ENCODE peak calls at places on chromosomes 4 and X, in seven cellular contexts. One of them, this sample, is unnamed.

GRCh38 chr4:107913283-107913899 is 18.0 kb upstream of the CYP2U1 start:
- DNase-seq in colonic mucosa: peak; percentile 58
- DNase-seq in mammary epithelial cell: peak; percentile 62
- DNase-seq in A673: peak; percentile 74
- DNase-seq in DND-41: peak; percentile 42
- DNase-seq in vagina: no peak
- DNase-seq in adipocyte: peak; percentile 92
- DNase-seq in this sample: peak; percentile 60

GRCh38 chrX:41381685-41382084 is 47.7 kb downstream of the DDX3X start:
- DNase-seq in colonic mucosa: peak; percentile 62
- DNase-seq in mammary epithelial cell: peak; percentile 83
- DNase-seq in A673: no peak
- DNase-seq in DND-41: no peak
- DNase-seq in vagina: no peak
- DNase-seq in adipocyte: peak; percentile 60
- DNase-seq in this sample: no peak

GRCh38 chr4:167111622-167112021 is 122.7 kb downstream of the SPOCK3 start:
- DNase-seq in colonic mucosa: no peak
- DNase-seq in mammary epithelial cell: peak; percentile 76
- DNase-seq in A673: no peak
- DNase-seq in DND-41: no peak
- DNase-seq in vagina: no peak
- DNase-seq in adipocyte: no peak
- DNase-seq in this sample: no peak

GRCh38 chr4:158670975-158671664 is 567 bp downstream of the C4orf46 start:
- DNase-seq in colonic mucosa: peak; percentile 78
- DNase-seq in mammary epithelial cell: peak; percentile 74
- DNase-seq in A673: peak; percentile 89
- DNase-seq in DND-41: peak; percentile 62
- DNase-seq in vagina: no peak
- DNase-seq in adipocyte: peak; percentile 92
- DNase-seq in this sample: peak; percentile 77

GRCh38 chrX:87873988-87874500 is 356.4 kb downstream of the KLHL4 start:
- DNase-seq in colonic mucosa: no peak
- DNase-seq in mammary epithelial cell: no peak
- DNase-seq in A673: no peak
- DNase-seq in DND-41: no peak
- DNase-seq in vagina: no peak
- DNase-seq in adipocyte: no peak
- DNase-seq in this sample: no peak

GRCh38 chr4:139465922-139466321 is 12.0 kb downstream of the RAB33B start:
- DNase-seq in colonic mucosa: no peak
- DNase-seq in mammary epithelial cell: no peak
- DNase-seq in A673: no peak
- DNase-seq in DND-41: no peak
- DNase-seq in vagina: no peak
- DNase-seq in adipocyte: no peak
- DNase-seq in this sample: no peak

GRCh38 chr4:20520901-20521300 is 179.4 kb upstream of the PACRGL start:
- DNase-seq in colonic mucosa: no peak
- DNase-seq in mammary epithelial cell: peak; percentile 51
- DNase-seq in A673: no peak
- DNase-seq in DND-41: no peak
- DNase-seq in vagina: no peak
- DNase-seq in adipocyte: peak; percentile 74
- DNase-seq in this sample: no peak

GRCh38 chr4:74531952-74532794 is 87.2 kb downstream of the AREG start:
- DNase-seq in colonic mucosa: peak; percentile 31
- DNase-seq in mammary epithelial cell: peak; percentile 78
- DNase-seq in A673: peak; percentile 64
- DNase-seq in DND-41: no peak
- DNase-seq in vagina: no peak
- DNase-seq in adipocyte: peak; percentile 91
- DNase-seq in this sample: peak; percentile 19

GRCh38 chrX:151031365-151031975 is 48.3 kb downstream of the HMGB3 start:
- DNase-seq in colonic mucosa: no peak
- DNase-seq in mammary epithelial cell: no peak
- DNase-seq in A673: no peak
- DNase-seq in DND-41: no peak
- DNase-seq in vagina: no peak
- DNase-seq in adipocyte: no peak
- DNase-seq in this sample: no peak

GRCh38 chrX:119728487-119728886 is 29.9 kb upstream of the SOWAHD start:
- DNase-seq in colonic mucosa: no peak
- DNase-seq in mammary epithelial cell: no peak
- DNase-seq in A673: no peak
- DNase-seq in DND-41: no peak
- DNase-seq in vagina: no peak
- DNase-seq in adipocyte: no peak
- DNase-seq in this sample: no peak

GRCh38 chrX:136202889-136203288 is 48.3 kb downstream of the MAP7D3 start:
- DNase-seq in colonic mucosa: no peak
- DNase-seq in mammary epithelial cell: no peak
- DNase-seq in A673: no peak
- DNase-seq in DND-41: no peak
- DNase-seq in vagina: no peak
- DNase-seq in adipocyte: peak; percentile 71
- DNase-seq in this sample: no peak

GRCh38 chr4:101696276-101697010 is 94.1 kb upstream of the BANK1 start:
- DNase-seq in colonic mucosa: no peak
- DNase-seq in mammary epithelial cell: no peak
- DNase-seq in A673: no peak
- DNase-seq in DND-41: no peak
- DNase-seq in vagina: no peak
- DNase-seq in adipocyte: peak; percentile 12
- DNase-seq in this sample: no peak

GRCh38 chrX:65093658-65094057 is 117.4 kb upstream of the ZC4H2 start:
- DNase-seq in colonic mucosa: peak; percentile 29
- DNase-seq in mammary epithelial cell: no peak
- DNase-seq in A673: no peak
- DNase-seq in DND-41: no peak
- DNase-seq in vagina: no peak
- DNase-seq in adipocyte: no peak
- DNase-seq in this sample: no peak

GRCh38 chrX:65098851-65099250 is 122.6 kb upstream of the ZC4H2 start:
- DNase-seq in colonic mucosa: no peak
- DNase-seq in mammary epithelial cell: no peak
- DNase-seq in A673: no peak
- DNase-seq in DND-41: no peak
- DNase-seq in vagina: no peak
- DNase-seq in adipocyte: no peak
- DNase-seq in this sample: no peak
- H3K9me3 ChIP-seq in colonic mucosa: no peaks in the 10 kb centered on the region
- H3K9me3 ChIP-seq in mammary epithelial cell: peaks cover 18% of the 10 kb centered on the region
- H3K9me3 ChIP-seq in A673: peaks cover 7% of the 10 kb centered on the region
- H3K9me3 ChIP-seq in DND-41: no peaks in the 10 kb centered on the region
- H3K9me3 ChIP-seq in vagina: peaks cover 3% of the 10 kb centered on the region
- H3K9me3 ChIP-seq in adipocyte: peaks cover 25% of the 10 kb centered on the region
- H3K9me3 ChIP-seq in this sample: peaks cover 8% of the 10 kb centered on the region

GRCh38 chr4:77758804-77759203 is 60.4 kb downstream of the CNOT6L start:
- DNase-seq in colonic mucosa: no peak
- DNase-seq in mammary epithelial cell: no peak
- DNase-seq in A673: no peak
- DNase-seq in DND-41: no peak
- DNase-seq in vagina: no peak
- DNase-seq in adipocyte: no peak
- DNase-seq in this sample: no peak

GRCh38 chr4:77765720-77766119 is 53.4 kb downstream of the CNOT6L start:
- DNase-seq in colonic mucosa: no peak
- DNase-seq in mammary epithelial cell: no peak
- DNase-seq in A673: no peak
- DNase-seq in DND-41: no peak
- DNase-seq in vagina: no peak
- DNase-seq in adipocyte: no peak
- DNase-seq in this sample: no peak

GRCh38 chr4:77762531-77762930 is 56.6 kb downstream of the CNOT6L start:
- DNase-seq in colonic mucosa: no peak
- DNase-seq in mammary epithelial cell: no peak
- DNase-seq in A673: no peak
- DNase-seq in DND-41: no peak
- DNase-seq in vagina: no peak
- DNase-seq in adipocyte: no peak
- DNase-seq in this sample: no peak

GRCh38 chr4:77761595-77761994 is 57.6 kb downstream of the CNOT6L start:
- DNase-seq in colonic mucosa: no peak
- DNase-seq in mammary epithelial cell: no peak
- DNase-seq in A673: no peak
- DNase-seq in DND-41: no peak
- DNase-seq in vagina: no peak
- DNase-seq in adipocyte: no peak
- DNase-seq in this sample: no peak
- H3K4me3 ChIP-seq in colonic mucosa: no peak overlapping the region
- H3K4me3 ChIP-seq in mammary epithelial cell: no peak overlapping the region
- H3K4me3 ChIP-seq in A673: no peak overlapping the region
- H3K4me3 ChIP-seq in DND-41: no peak overlapping the region
- H3K4me3 ChIP-seq in vagina: no peak overlapping the region
- H3K4me3 ChIP-seq in adipocyte: no peak overlapping the region
- H3K4me3 ChIP-seq in this sample: no peak overlapping the region

GRCh38 chr4:29553842-29554241 is 1166.3 kb upstream of the PCDH7 start:
- DNase-seq in colonic mucosa: no peak
- DNase-seq in mammary epithelial cell: peak; percentile 23
- DNase-seq in A673: peak; percentile 33
- DNase-seq in DND-41: no peak
- DNase-seq in vagina: no peak
- DNase-seq in adipocyte: peak; percentile 5
- DNase-seq in this sample: no peak
- H3K9me3 ChIP-seq in colonic mucosa: no peaks in the 10 kb centered on the region
- H3K9me3 ChIP-seq in mammary epithelial cell: no peaks in the 10 kb centered on the region
- H3K9me3 ChIP-seq in A673: no peaks in the 10 kb centered on the region
- H3K9me3 ChIP-seq in DND-41: no peaks in the 10 kb centered on the region
- H3K9me3 ChIP-seq in vagina: no peaks in the 10 kb centered on the region
- H3K9me3 ChIP-seq in adipocyte: no peaks in the 10 kb centered on the region
- H3K9me3 ChIP-seq in this sample: no peaks in the 10 kb centered on the region

DNA sequence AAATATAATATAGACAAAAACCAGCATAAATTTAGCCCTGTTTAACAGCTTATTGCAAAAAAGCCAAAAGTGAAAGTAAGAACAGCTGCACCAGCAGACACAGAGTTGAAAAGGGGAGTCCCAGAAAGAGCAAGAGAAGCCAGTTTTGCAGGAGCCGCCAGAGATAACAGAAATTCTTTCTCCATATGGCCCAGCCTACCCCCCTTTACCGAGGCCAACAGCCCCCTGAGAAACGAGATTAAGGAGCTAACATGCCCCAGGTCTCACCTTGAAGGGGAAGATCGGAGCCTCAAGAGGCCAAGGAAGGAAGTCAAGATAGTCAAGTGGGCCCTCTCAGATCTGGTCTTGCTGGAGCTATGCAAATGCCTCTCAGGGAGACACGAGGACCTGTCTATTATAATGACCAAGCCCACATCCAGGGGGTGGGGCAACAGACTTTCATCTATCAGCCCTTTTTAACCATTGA is 4.8 kb downstream of the ACOX3 start:
- DNase-seq in colonic mucosa: no peak
- DNase-seq in mammary epithelial cell: peak; percentile 32
- DNase-seq in A673: no peak
- DNase-seq in DND-41: peak; percentile 47
- DNase-seq in vagina: no peak
- DNase-seq in adipocyte: peak; percentile 21
- DNase-seq in this sample: peak; percentile 63
- H3K4me3 ChIP-seq in colonic mucosa: peak overlapping the region; percentile 12
- H3K4me3 ChIP-seq in mammary epithelial cell: peak overlapping the region; percentile 35
- H3K4me3 ChIP-seq in A673: no peak overlapping the region
- H3K4me3 ChIP-seq in DND-41: no peak overlapping the region
- H3K4me3 ChIP-seq in vagina: peak overlapping the region; percentile 22
- H3K4me3 ChIP-seq in adipocyte: peak overlapping the region; percentile 81
- H3K4me3 ChIP-seq in this sample: peak overlapping the region; percentile 43

GRCh38 chr4:242121-242848 is 63.0 kb downstream of the ZNF732 start:
- DNase-seq in colonic mucosa: peak; percentile 66
- DNase-seq in mammary epithelial cell: peak; percentile 70
- DNase-seq in A673: peak; percentile 85
- DNase-seq in DND-41: peak; percentile 64
- DNase-seq in vagina: no peak
- DNase-seq in adipocyte: peak; percentile 59
- DNase-seq in this sample: peak; percentile 73
- H3K9me3 ChIP-seq in colonic mucosa: no peaks in the 10 kb centered on the region
- H3K9me3 ChIP-seq in mammary epithelial cell: peaks cover 6% of the 10 kb centered on the region
- H3K9me3 ChIP-seq in A673: peaks cover 13% of the 10 kb centered on the region
- H3K9me3 ChIP-seq in DND-41: peaks cover 43% of the 10 kb centered on the region
- H3K9me3 ChIP-seq in vagina: no peaks in the 10 kb centered on the region
- H3K9me3 ChIP-seq in adipocyte: peaks cover 86% of the 10 kb centered on the region
- H3K9me3 ChIP-seq in this sample: no peaks in the 10 kb centered on the region

DNA sequence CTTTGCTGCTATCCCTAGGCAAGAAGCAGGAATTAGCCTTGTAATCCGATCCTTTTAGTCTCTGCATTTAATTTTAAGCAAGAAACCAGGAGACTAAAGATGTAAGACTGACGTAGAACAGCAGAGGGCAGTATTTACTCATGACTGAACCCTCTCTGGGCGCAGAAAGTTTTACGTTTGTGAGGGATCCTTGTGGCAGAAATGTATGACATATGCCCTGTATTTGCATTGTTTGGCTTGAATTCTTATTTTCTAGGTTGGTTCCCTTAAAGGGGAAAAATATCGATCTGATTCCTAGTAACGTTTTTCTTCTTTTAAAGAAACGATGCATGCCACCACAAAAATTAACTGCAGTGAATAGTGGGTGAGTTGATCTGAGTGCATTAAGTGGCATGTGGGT is 1.3 kb upstream of the FAT4 start:
- DNase-seq in colonic mucosa: peak; percentile 48
- DNase-seq in mammary epithelial cell: peak; percentile 72
- DNase-seq in A673: peak; percentile 96
- DNase-seq in DND-41: peak; percentile 34
- DNase-seq in vagina: no peak
- DNase-seq in adipocyte: peak; percentile 98
- DNase-seq in this sample: no peak
- H3K4me3 ChIP-seq in colonic mucosa: no peak overlapping the region
- H3K4me3 ChIP-seq in mammary epithelial cell: no peak overlapping the region
- H3K4me3 ChIP-seq in A673: peak overlapping the region; percentile 85
- H3K4me3 ChIP-seq in DND-41: no peak overlapping the region
- H3K4me3 ChIP-seq in vagina: no peak overlapping the region
- H3K4me3 ChIP-seq in adipocyte: no peak overlapping the region
- H3K4me3 ChIP-seq in this sample: no peak overlapping the region